ENCODE peak calls at places on chromosome 2, in ten cellular contexts. P is lower lobe of right lung; V is H9; U is aorta; F is breast epithelium; C is heart left ventricle; W is dorsolateral prefrontal cortex; Z is CD4-positive, alpha-beta T cell; H is RWPE2; O is IMR-90. N is an unnamed sample.

GRCh38 chr2:189411860-189412259 is 29.4 kb upstream of the WDR75 start:
- DNase-seq in P (no peak), V (no peak), U (no peak), F (no peak), C (no peak), W (no peak), Z (no peak), H (no peak), O (peak; percentile 96), N (no peak)

GRCh38 chr2:134845719-134846118 is 7.3 kb downstream of the ACMSD start:
- DNase-seq in P (no peak), V (no peak), U (no peak), F (no peak), C (no peak), W (no peak), Z (no peak), H (no peak), O (peak; percentile 70), N (no peak)

GRCh38 chr2:113225505-113226259 is 51.9 kb downstream of the PSD4 start:
- DNase-seq in P (no peak), V (peak; percentile 71), U (peak; percentile 54), F (no peak), C (no peak), W (no peak), Z (no peak), H (no peak), O (peak; percentile 49), N (peak; percentile 32)

GRCh38 chr2:74778381-74779371 is 55.3 kb upstream of the HK2 start:
- DNase-seq in P (no peak), V (peak; percentile 90), U (no peak), F (no peak), C (no peak), W (no peak), Z (no peak), H (no peak), O (peak; percentile 18), N (peak; percentile 51)

GRCh38 chr2:71477231-71477681 is 23.9 kb downstream of the DYSF start:
- DNase-seq in P (no peak), V (no peak), U (no peak), F (no peak), C (no peak), W (no peak), Z (no peak), H (no peak), O (no peak), N (no peak)

GRCh38 chr2:9033385-9034175 is 30.1 kb upstream of the MBOAT2 start:
- DNase-seq in P (no peak), V (peak; percentile 41), U (no peak), F (no peak), C (no peak), W (no peak), Z (no peak), H (no peak), O (no peak), N (no peak)

GRCh38 chr2:68772109-68772508 is 37.5 kb downstream of the ARHGAP25 start:
- DNase-seq in P (no peak), V (no peak), U (no peak), F (no peak), C (no peak), W (no peak), Z (no peak), H (no peak), O (no peak), N (no peak)

GRCh38 chr2:189835855-189836558 is 51.8 kb downstream of the PMS1 start:
- DNase-seq in P (no peak), V (no peak), U (no peak), F (no peak), C (no peak), W (no peak), Z (no peak), H (no peak), O (no peak), N (no peak)

GRCh38 chr2:105294844-105295481 is 34.6 kb downstream of the TGFBRAP1 start:
- DNase-seq in P (no peak), V (peak; percentile 82), U (no peak), F (no peak), C (peak; percentile 23), W (peak; percentile 74), Z (no peak), H (no peak), O (peak; percentile 68), N (peak; percentile 54)

GRCh38 chr2:18422416-18423165 is 137.9 kb downstream of the RDH14 start:
- DNase-seq in P (no peak), V (no peak), U (no peak), F (no peak), C (no peak), W (no peak), Z (no peak), H (no peak), O (no peak), N (no peak)

DNA sequence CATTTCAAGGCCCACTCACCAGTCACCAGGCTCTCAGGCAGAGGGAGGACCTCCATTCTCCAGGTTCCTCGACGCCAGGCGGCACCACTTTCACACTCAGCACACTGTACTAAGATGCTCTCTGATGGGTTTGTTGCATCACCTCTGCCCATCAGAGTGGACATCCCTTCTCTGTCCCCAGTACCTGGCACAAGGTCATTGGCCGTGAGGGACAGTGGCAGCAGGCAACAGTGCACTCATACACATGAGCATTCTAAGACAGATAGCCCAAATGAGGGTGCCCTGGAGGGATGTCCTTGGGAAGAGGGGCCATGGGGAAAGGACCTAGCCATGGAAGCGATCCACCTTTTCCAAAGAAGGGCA is 3.0 kb upstream of the ADRA2B start:
- DNase-seq in P (no peak), V (no peak), U (peak; percentile 32), F (no peak), C (no peak), W (peak; percentile 23), Z (no peak), H (no peak), O (no peak), N (no peak)
- H3K27me3 ChIP-seq in P (peaks cover 41% of the 10 kb centered on the region), V (no peaks in the 10 kb centered on the region), U (no peaks in the 10 kb centered on the region), F (peaks cover 4% of the 10 kb centered on the region), C (peaks cover 21% of the 10 kb centered on the region), W (peaks cover 4% of the 10 kb centered on the region), Z (peaks cover 23% of the 10 kb centered on the region), H (no peaks in the 10 kb centered on the region), O (peaks cover 86% of the 10 kb centered on the region), N (peaks cover 12% of the 10 kb centered on the region)

GRCh38 chr2:170249761-170250160 is 71.8 kb downstream of the MYO3B start:
- DNase-seq in P (no peak), V (no peak), U (no peak), F (no peak), C (no peak), W (no peak), Z (no peak), H (no peak), O (no peak), N (no peak)
- H3K27me3 ChIP-seq in P (no peaks in the 10 kb centered on the region), V (no peaks in the 10 kb centered on the region), U (no peaks in the 10 kb centered on the region), F (no peaks in the 10 kb centered on the region), C (no peaks in the 10 kb centered on the region), W (no peaks in the 10 kb centered on the region), Z (no peaks in the 10 kb centered on the region), H (no peaks in the 10 kb centered on the region), O (peaks cover 7% of the 10 kb centered on the region), N (no peaks in the 10 kb centered on the region)

GRCh38 chr2:241836257-241836656 is 22.4 kb downstream of the PDCD1 start:
- DNase-seq in P (no peak), V (no peak), U (no peak), F (no peak), C (no peak), W (no peak), Z (no peak), H (no peak), O (no peak), N (no peak)

GRCh38 chr2:241835605-241836004 is 23.1 kb downstream of the PDCD1 start:
- DNase-seq in P (no peak), V (no peak), U (no peak), F (no peak), C (no peak), W (no peak), Z (no peak), H (no peak), O (no peak), N (no peak)

GRCh38 chr2:241833101-241833937 is 24.3 kb downstream of the NEU4 start:
- DNase-seq in P (no peak), V (no peak), U (no peak), F (peak; percentile 28), C (no peak), W (no peak), Z (no peak), H (no peak), O (peak; percentile 55), N (peak; percentile 8)

GRCh38 chr2:241834853-241835210 is 23.9 kb downstream of the PDCD1 start:
- DNase-seq in P (no peak), V (no peak), U (no peak), F (no peak), C (no peak), W (no peak), Z (no peak), H (no peak), O (no peak), N (no peak)

GRCh38 chr2:241833938-241834852 is 24.5 kb downstream of the PDCD1 start:
- DNase-seq in P (no peak), V (no peak), U (no peak), F (peak; percentile 38), C (no peak), W (no peak), Z (no peak), H (no peak), O (no peak), N (no peak)
- H3K27me3 ChIP-seq in P (peaks cover 12% of the 10 kb centered on the region), V (no peaks in the 10 kb centered on the region), U (no peaks in the 10 kb centered on the region), F (no peaks in the 10 kb centered on the region), C (no peaks in the 10 kb centered on the region), W (no peaks in the 10 kb centered on the region), Z (no peaks in the 10 kb centered on the region), H (no peaks in the 10 kb centered on the region), O (peaks cover 15% of the 10 kb centered on the region), N (no peaks in the 10 kb centered on the region)

GRCh38 chr2:109160714-109161440 is 31.9 kb downstream of the SH3RF3 start:
- DNase-seq in P (no peak), V (no peak), U (peak; percentile 49), F (no peak), C (no peak), W (no peak), Z (no peak), H (no peak), O (no peak), N (no peak)

GRCh38 chr2:109156052-109156451 is 27.0 kb downstream of the SH3RF3 start:
- DNase-seq in P (no peak), V (no peak), U (peak; percentile 8), F (no peak), C (no peak), W (no peak), Z (no peak), H (no peak), O (no peak), N (no peak)

GRCh38 chr2:109159096-109159495 is 30.1 kb downstream of the SH3RF3 start:
- DNase-seq in P (no peak), V (no peak), U (peak; percentile 63), F (no peak), C (no peak), W (no peak), Z (no peak), H (no peak), O (no peak), N (no peak)

GRCh38 chr2:109157563-109158105 is 28.6 kb downstream of the SH3RF3 start:
- DNase-seq in P (no peak), V (no peak), U (no peak), F (no peak), C (no peak), W (no peak), Z (no peak), H (no peak), O (no peak), N (no peak)

DNA sequence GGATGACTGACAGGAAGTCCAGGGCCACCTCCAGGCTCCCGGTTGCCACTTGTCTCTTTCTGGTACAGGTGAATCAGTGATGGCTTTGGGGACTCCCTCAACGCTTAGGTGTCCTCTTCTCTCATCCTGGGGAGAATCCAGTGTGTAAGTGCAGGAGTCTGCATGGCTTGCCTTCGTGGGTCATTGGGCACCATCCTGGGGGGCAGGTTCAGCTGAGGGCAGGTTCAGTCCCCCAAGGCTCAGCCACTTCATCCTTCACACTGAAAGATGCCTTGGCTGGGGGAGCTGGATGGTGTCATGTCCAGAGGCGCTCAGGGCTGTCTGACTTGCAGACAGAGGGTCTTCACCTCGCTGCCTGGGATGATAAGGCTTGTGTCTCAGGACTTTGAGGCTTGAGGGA is 29.2 kb downstream of the SH3RF3 start:
- DNase-seq in P (no peak), V (no peak), U (peak; percentile 39), F (no peak), C (no peak), W (no peak), Z (no peak), H (no peak), O (no peak), N (no peak)
- H3K27me3 ChIP-seq in P (no peaks in the 10 kb centered on the region), V (no peaks in the 10 kb centered on the region), U (no peaks in the 10 kb centered on the region), F (no peaks in the 10 kb centered on the region), C (no peaks in the 10 kb centered on the region), W (no peaks in the 10 kb centered on the region), Z (no peaks in the 10 kb centered on the region), H (no peaks in the 10 kb centered on the region), O (no peaks in the 10 kb centered on the region), N (no peaks in the 10 kb centered on the region)